ENCODE peak calls at places on chromosomes 2 and 18, in eight cellular contexts. One of them, this sample, is unnamed.
A peak's percentile ranks its signal among the peaks of the same experiment; 100 is the strongest.

GRCh38 chr2:230660294-230661060 is 52.2 kb upstream of the CAB39 start:
- DNase-seq in heart left ventricle: peak; percentile 57
- DNase-seq in foreskin fibroblast: no peak
- DNase-seq in stomach: peak; percentile 46
- DNase-seq in Calu3: no peak
- DNase-seq in WTC11: no peak
- DNase-seq in brain microvascular endothelial cell: no peak
- DNase-seq in H9: no peak
- DNase-seq in this sample: no peak

GRCh38 chr2:173657996-173658717 is 303.5 kb downstream of the CDCA7 start:
- DNase-seq in stomach: no peak
- DNase-seq in heart left ventricle: no peak
- DNase-seq in H9: no peak
- DNase-seq in brain microvascular endothelial cell: peak; percentile 95
- DNase-seq in foreskin fibroblast: peak; percentile 95
- DNase-seq in WTC11: no peak
- DNase-seq in Calu3: peak; percentile 28
- DNase-seq in this sample: peak; percentile 92

GRCh38 chr2:124740636-124741035 is 715.5 kb downstream of the CNTNAP5 start:
- DNase-seq in Calu3: no peak
- DNase-seq in foreskin fibroblast: no peak
- DNase-seq in brain microvascular endothelial cell: no peak
- DNase-seq in stomach: no peak
- DNase-seq in WTC11: no peak
- DNase-seq in H9: no peak
- DNase-seq in heart left ventricle: no peak
- DNase-seq in this sample: no peak

GRCh38 chr2:100721693-100722092 is 98.2 kb upstream of the NPAS2 start:
- DNase-seq in brain microvascular endothelial cell: no peak
- DNase-seq in Calu3: peak; percentile 8
- DNase-seq in H9: no peak
- DNase-seq in heart left ventricle: no peak
- DNase-seq in stomach: no peak
- DNase-seq in foreskin fibroblast: no peak
- DNase-seq in WTC11: no peak
- DNase-seq in this sample: no peak

GRCh38 chr18:74256190-74256589 is 35.6 kb downstream of the CYB5A start:
- DNase-seq in stomach: no peak
- DNase-seq in Calu3: no peak
- DNase-seq in H9: no peak
- DNase-seq in brain microvascular endothelial cell: no peak
- DNase-seq in heart left ventricle: peak; percentile 37
- DNase-seq in WTC11: no peak
- DNase-seq in foreskin fibroblast: no peak
- DNase-seq in this sample: no peak

GRCh38 chr2:120430957-120431356 is 85.0 kb downstream of the INHBB start:
- DNase-seq in brain microvascular endothelial cell: no peak
- DNase-seq in stomach: no peak
- DNase-seq in Calu3: no peak
- DNase-seq in heart left ventricle: no peak
- DNase-seq in foreskin fibroblast: no peak
- DNase-seq in H9: peak; percentile 21
- DNase-seq in WTC11: no peak
- DNase-seq in this sample: no peak

GRCh38 chr18:41449612-41450011 is 505.4 kb upstream of the PIK3C3 start:
- DNase-seq in foreskin fibroblast: no peak
- DNase-seq in WTC11: no peak
- DNase-seq in H9: no peak
- DNase-seq in Calu3: no peak
- DNase-seq in heart left ventricle: no peak
- DNase-seq in stomach: no peak
- DNase-seq in brain microvascular endothelial cell: no peak
- DNase-seq in this sample: no peak

GRCh38 chr2:191188550-191189093 is 37.8 kb upstream of the STAT4 start:
- DNase-seq in H9: no peak
- DNase-seq in foreskin fibroblast: no peak
- DNase-seq in Calu3: no peak
- DNase-seq in stomach: no peak
- DNase-seq in WTC11: no peak
- DNase-seq in heart left ventricle: no peak
- DNase-seq in brain microvascular endothelial cell: no peak
- DNase-seq in this sample: no peak

GRCh38 chr18:38940863-38941531 is 1375.4 kb upstream of the CELF4 start:
- DNase-seq in Calu3: peak; percentile 75
- DNase-seq in H9: no peak
- DNase-seq in brain microvascular endothelial cell: peak; percentile 90
- DNase-seq in WTC11: no peak
- DNase-seq in foreskin fibroblast: no peak
- DNase-seq in heart left ventricle: no peak
- DNase-seq in stomach: no peak
- DNase-seq in this sample: peak; percentile 97

GRCh38 chr2:20430461-20431302 is 16.2 kb upstream of the RHOB start:
- DNase-seq in brain microvascular endothelial cell: no peak
- DNase-seq in foreskin fibroblast: no peak
- DNase-seq in heart left ventricle: no peak
- DNase-seq in H9: no peak
- DNase-seq in Calu3: no peak
- DNase-seq in WTC11: no peak
- DNase-seq in stomach: no peak
- DNase-seq in this sample: peak; percentile 80

GRCh38 chr2:122255924-122256323 is 500.5 kb downstream of the TSN start:
- DNase-seq in brain microvascular endothelial cell: no peak
- DNase-seq in Calu3: no peak
- DNase-seq in stomach: no peak
- DNase-seq in heart left ventricle: no peak
- DNase-seq in foreskin fibroblast: no peak
- DNase-seq in H9: no peak
- DNase-seq in WTC11: no peak
- DNase-seq in this sample: no peak

GRCh38 chr18:26227051-26227672 is 917 bp downstream of the TAF4B start:
- DNase-seq in foreskin fibroblast: no peak
- DNase-seq in heart left ventricle: no peak
- DNase-seq in H9: peak; percentile 37
- DNase-seq in stomach: no peak
- DNase-seq in WTC11: peak; percentile 16
- DNase-seq in Calu3: no peak
- DNase-seq in brain microvascular endothelial cell: no peak
- DNase-seq in this sample: peak; percentile 36

GRCh38 chr18:11760498-11761158 is 71.6 kb downstream of the GNAL start:
- DNase-seq in Calu3: no peak
- DNase-seq in foreskin fibroblast: no peak
- DNase-seq in H9: no peak
- DNase-seq in heart left ventricle: no peak
- DNase-seq in brain microvascular endothelial cell: no peak
- DNase-seq in WTC11: no peak
- DNase-seq in stomach: no peak
- DNase-seq in this sample: no peak

GRCh38 chr18:48319796-48320638 is 89.2 kb downstream of the ZBTB7C start:
- DNase-seq in brain microvascular endothelial cell: peak; percentile 56
- DNase-seq in H9: no peak
- DNase-seq in stomach: no peak
- DNase-seq in foreskin fibroblast: no peak
- DNase-seq in WTC11: no peak
- DNase-seq in heart left ventricle: no peak
- DNase-seq in Calu3: no peak
- DNase-seq in this sample: peak; percentile 8

GRCh38 chr18:78828131-78828530 is 151.5 kb upstream of the SALL3 start:
- DNase-seq in WTC11: no peak
- DNase-seq in brain microvascular endothelial cell: no peak
- DNase-seq in heart left ventricle: no peak
- DNase-seq in stomach: no peak
- DNase-seq in H9: no peak
- DNase-seq in Calu3: no peak
- DNase-seq in foreskin fibroblast: no peak
- DNase-seq in this sample: no peak

GRCh38 chr2:134289225-134289624 is 35.4 kb downstream of the MGAT5 start:
- DNase-seq in H9: no peak
- DNase-seq in foreskin fibroblast: no peak
- DNase-seq in stomach: no peak
- DNase-seq in heart left ventricle: peak; percentile 38
- DNase-seq in brain microvascular endothelial cell: no peak
- DNase-seq in Calu3: no peak
- DNase-seq in WTC11: no peak
- DNase-seq in this sample: no peak

GRCh38 chr2:169446452-169446851 is 32.8 kb upstream of the BBS5 start:
- DNase-seq in WTC11: no peak
- DNase-seq in foreskin fibroblast: no peak
- DNase-seq in Calu3: no peak
- DNase-seq in heart left ventricle: no peak
- DNase-seq in H9: no peak
- DNase-seq in brain microvascular endothelial cell: no peak
- DNase-seq in stomach: no peak
- DNase-seq in this sample: no peak

GRCh38 chr2:14194233-14194632 is 438.3 kb upstream of the LRATD1 start:
- DNase-seq in stomach: no peak
- DNase-seq in H9: no peak
- DNase-seq in Calu3: no peak
- DNase-seq in brain microvascular endothelial cell: no peak
- DNase-seq in heart left ventricle: no peak
- DNase-seq in foreskin fibroblast: no peak
- DNase-seq in WTC11: no peak
- DNase-seq in this sample: no peak

GRCh38 chr2:189657867-189658266 is 3.4 kb upstream of the ASNSD1 start:
- DNase-seq in brain microvascular endothelial cell: peak; percentile 92
- DNase-seq in Calu3: no peak
- DNase-seq in stomach: peak; percentile 54
- DNase-seq in H9: no peak
- DNase-seq in WTC11: no peak
- DNase-seq in heart left ventricle: peak; percentile 35
- DNase-seq in foreskin fibroblast: no peak
- DNase-seq in this sample: no peak

GRCh38 chr2:60456115-60456770 is 97.2 kb downstream of the BCL11A start:
- DNase-seq in stomach: no peak
- DNase-seq in WTC11: no peak
- DNase-seq in H9: no peak
- DNase-seq in brain microvascular endothelial cell: no peak
- DNase-seq in Calu3: no peak
- DNase-seq in foreskin fibroblast: no peak
- DNase-seq in heart left ventricle: no peak
- DNase-seq in this sample: no peak
- TF ChIP-seq CTCF in stomach: no peak
- TF ChIP-seq CTCF in WTC11: no peak
- TF ChIP-seq CTCF in H9: peak; percentile 56
- TF ChIP-seq CTCF in brain microvascular endothelial cell: peak; percentile 32
- TF ChIP-seq CTCF in Calu3: no peak
- TF ChIP-seq CTCF in foreskin fibroblast: no peak
- TF ChIP-seq CTCF in heart left ventricle: no peak
- TF ChIP-seq CTCF in this sample: peak; percentile 6

GRCh38 chr2:88810488-88810887 is 119.0 kb downstream of the RPIA start:
- DNase-seq in WTC11: no peak
- DNase-seq in H9: no peak
- DNase-seq in stomach: no peak
- DNase-seq in Calu3: no peak
- DNase-seq in brain microvascular endothelial cell: no peak
- DNase-seq in heart left ventricle: no peak
- DNase-seq in foreskin fibroblast: no peak
- DNase-seq in this sample: no peak

GRCh38 chr2:88811681-88812080 is 120.2 kb downstream of the RPIA start:
- DNase-seq in stomach: no peak
- DNase-seq in H9: no peak
- DNase-seq in brain microvascular endothelial cell: no peak
- DNase-seq in Calu3: no peak
- DNase-seq in foreskin fibroblast: no peak
- DNase-seq in WTC11: no peak
- DNase-seq in heart left ventricle: no peak
- DNase-seq in this sample: no peak

GRCh38 chr2:88815243-88816096 is 124.0 kb downstream of the RPIA start:
- DNase-seq in brain microvascular endothelial cell: no peak
- DNase-seq in Calu3: no peak
- DNase-seq in WTC11: no peak
- DNase-seq in H9: no peak
- DNase-seq in stomach: no peak
- DNase-seq in heart left ventricle: no peak
- DNase-seq in foreskin fibroblast: no peak
- DNase-seq in this sample: no peak

GRCh38 chr2:88811238-88811637 is 119.8 kb downstream of the RPIA start:
- DNase-seq in foreskin fibroblast: no peak
- DNase-seq in WTC11: no peak
- DNase-seq in brain microvascular endothelial cell: no peak
- DNase-seq in H9: no peak
- DNase-seq in stomach: no peak
- DNase-seq in heart left ventricle: no peak
- DNase-seq in Calu3: no peak
- DNase-seq in this sample: no peak

GRCh38 chr2:88813612-88814011 is 122.1 kb downstream of the RPIA start:
- DNase-seq in stomach: no peak
- DNase-seq in WTC11: peak; percentile 38
- DNase-seq in heart left ventricle: no peak
- DNase-seq in Calu3: no peak
- DNase-seq in foreskin fibroblast: no peak
- DNase-seq in H9: no peak
- DNase-seq in brain microvascular endothelial cell: no peak
- DNase-seq in this sample: no peak
- TF ChIP-seq CTCF in stomach: no peak
- TF ChIP-seq CTCF in WTC11: no peak
- TF ChIP-seq CTCF in heart left ventricle: no peak
- TF ChIP-seq CTCF in Calu3: no peak
- TF ChIP-seq CTCF in foreskin fibroblast: no peak
- TF ChIP-seq CTCF in H9: no peak
- TF ChIP-seq CTCF in brain microvascular endothelial cell: no peak
- TF ChIP-seq CTCF in this sample: peak; percentile 29

GRCh38 chr18:76803814-76804213 is 18.5 kb upstream of the ZNF236 start:
- DNase-seq in WTC11: peak; percentile 79
- DNase-seq in foreskin fibroblast: peak; percentile 37
- DNase-seq in Calu3: peak; percentile 78
- DNase-seq in stomach: peak; percentile 67
- DNase-seq in heart left ventricle: peak; percentile 60
- DNase-seq in H9: peak; percentile 79
- DNase-seq in brain microvascular endothelial cell: peak; percentile 57
- DNase-seq in this sample: no peak
- TF ChIP-seq CTCF in WTC11: peak; percentile 63
- TF ChIP-seq CTCF in foreskin fibroblast: peak; percentile 86
- TF ChIP-seq CTCF in Calu3: peak; percentile 75
- TF ChIP-seq CTCF in stomach: peak; percentile 64
- TF ChIP-seq CTCF in heart left ventricle: peak; percentile 59
- TF ChIP-seq CTCF in H9: peak; percentile 81
- TF ChIP-seq CTCF in brain microvascular endothelial cell: peak; percentile 91
- TF ChIP-seq CTCF in this sample: peak; percentile 87

GRCh38 chr2:64408031-64408430 is 45.9 kb upstream of the LGALSL start:
- DNase-seq in heart left ventricle: no peak
- DNase-seq in stomach: no peak
- DNase-seq in Calu3: no peak
- DNase-seq in brain microvascular endothelial cell: no peak
- DNase-seq in WTC11: no peak
- DNase-seq in foreskin fibroblast: no peak
- DNase-seq in H9: no peak
- DNase-seq in this sample: no peak
- TF ChIP-seq CTCF in heart left ventricle: no peak
- TF ChIP-seq CTCF in stomach: no peak
- TF ChIP-seq CTCF in Calu3: no peak
- TF ChIP-seq CTCF in brain microvascular endothelial cell: no peak
- TF ChIP-seq CTCF in WTC11: no peak
- TF ChIP-seq CTCF in foreskin fibroblast: no peak
- TF ChIP-seq CTCF in H9: no peak
- TF ChIP-seq CTCF in this sample: no peak